ENCODE peak calls at places on chromosome 17, in nine cellular contexts. N is CD8-positive, alpha-beta T cell; W is WERI-Rb-1; H is CD8-positive, alpha-beta memory T cell; P is K562; R is SJSA1; G is A673; Q is astrocyte of the spinal cord; S is left ventricle myocardium inferior. T is an unnamed sample.

GRCh38 chr17:55413825-55414489 is 7.7 kb downstream of the MMD start:
- DNase-seq in N (peak; percentile 3), W (no peak), H (peak; percentile 6), P (no peak), R (no peak), G (no peak), Q (no peak), S (no peak), T (no peak)

GRCh38 chr17:7818746-7819645 is 15.0 kb upstream of the KDM6B start:
- DNase-seq in N (no peak), W (no peak), H (no peak), P (no peak), R (no peak), G (no peak), Q (no peak), S (no peak), T (no peak)

GRCh38 chr17:20223808-20224328 is 214.7 kb downstream of the SPECC1 start:
- DNase-seq in N (no peak), W (no peak), H (no peak), P (no peak), R (no peak), G (no peak), Q (peak; percentile 9), S (no peak), T (peak; percentile 71)

GRCh38 chr17:16908282-16908681 is 63.6 kb downstream of the TNFRSF13B start:
- DNase-seq in N (no peak), W (no peak), H (no peak), P (no peak), R (no peak), G (no peak), Q (no peak), S (no peak), T (no peak)

GRCh38 chr17:17712268-17712924 is 31.1 kb downstream of the RAI1 start:
- DNase-seq in N (no peak), W (no peak), H (no peak), P (no peak), R (peak; percentile 81), G (no peak), Q (peak; percentile 73), S (no peak), T (no peak)

GRCh38 chr17:48121921-48122650 is 14.5 kb downstream of the SNX11 start:
- DNase-seq in N (no peak), W (no peak), H (no peak), P (no peak), R (no peak), G (no peak), Q (no peak), S (no peak), T (no peak)

GRCh38 chr17:82267575-82268379 is 5.7 kb downstream of the CSNK1D start:
- DNase-seq in N (peak; percentile 33), W (no peak), H (no peak), P (peak; percentile 69), R (peak; percentile 96), G (no peak), Q (peak; percentile 95), S (peak; percentile 94), T (peak; percentile 87)

GRCh38 chr17:75588546-75589016 is 981 bp downstream of the MYO15B start:
- DNase-seq in N (peak; percentile 14), W (no peak), H (no peak), P (no peak), R (no peak), G (no peak), Q (no peak), S (no peak), T (no peak)

GRCh38 chr17:9703781-9704082 is 58.4 kb downstream of the USP43 start:
- DNase-seq in N (no peak), W (no peak), H (no peak), P (no peak), R (no peak), G (no peak), Q (no peak), S (no peak), T (no peak)

GRCh38 chr17:67071595-67071994 is 27.2 kb downstream of the CACNG1 start:
- DNase-seq in N (no peak), W (no peak), H (no peak), P (no peak), R (no peak), G (no peak), Q (no peak), S (no peak), T (no peak)

GRCh38 chr17:2055494-2056220 is 754 bp downstream of the HIC1 start:
- DNase-seq in N (no peak), W (no peak), H (peak; percentile 31), P (no peak), R (no peak), G (no peak), Q (peak; percentile 47), S (no peak), T (no peak)

GRCh38 chr17:21295036-21295952 is 10.8 kb downstream of the MAP2K3 start:
- DNase-seq in N (no peak), W (no peak), H (no peak), P (peak; percentile 15), R (no peak), G (no peak), Q (peak; percentile 55), S (peak; percentile 80), T (no peak)

GRCh38 chr17:66545918-66546317 is 243.5 kb downstream of the PRKCA start:
- DNase-seq in N (no peak), W (no peak), H (no peak), P (no peak), R (no peak), G (no peak), Q (no peak), S (no peak), T (no peak)

GRCh38 chr17:538096-538973 is 176.3 kb downstream of the VPS53 start:
- DNase-seq in N (no peak), W (no peak), H (no peak), P (no peak), R (no peak), G (no peak), Q (peak; percentile 34), S (no peak), T (no peak)

GRCh38 chr17:67959510-67959909 is 36.8 kb downstream of the C17orf58 start:
- DNase-seq in N (no peak), W (no peak), H (no peak), P (no peak), R (no peak), G (no peak), Q (no peak), S (no peak), T (no peak)

GRCh38 chr17:50535407-50535806 is 2.9 kb downstream of the EPN3 start:
- DNase-seq in N (no peak), W (no peak), H (no peak), P (no peak), R (no peak), G (no peak), Q (no peak), S (no peak), T (no peak)
- H3K4me3 ChIP-seq in N (no peak overlapping the region), W (no peak overlapping the region), H (no peak overlapping the region), P (no peak overlapping the region), R (no peak overlapping the region), G (no peak overlapping the region), Q (no peak overlapping the region), S (peak overlapping the region; percentile 71), T (no peak overlapping the region)

GRCh38 chr17:42348104-42348503 is 40.1 kb downstream of the STAT3 start:
- DNase-seq in N (no peak), W (no peak), H (no peak), P (no peak), R (no peak), G (no peak), Q (no peak), S (no peak), T (no peak)

GRCh38 chr17:42347198-42347597 is 41.0 kb downstream of the STAT3 start:
- DNase-seq in N (no peak), W (no peak), H (no peak), P (no peak), R (no peak), G (no peak), Q (peak; percentile 90), S (no peak), T (no peak)

GRCh38 chr17:42345396-42346078 is 42.7 kb downstream of the STAT3 start:
- DNase-seq in N (no peak), W (no peak), H (no peak), P (no peak), R (no peak), G (no peak), Q (no peak), S (no peak), T (no peak)

GRCh38 chr17:42347606-42348005 is 40.6 kb downstream of the STAT3 start:
- DNase-seq in N (no peak), W (no peak), H (no peak), P (no peak), R (no peak), G (no peak), Q (peak; percentile 13), S (no peak), T (no peak)

GRCh38 chr17:42346473-42346872 is 41.8 kb downstream of the STAT3 start:
- DNase-seq in N (no peak), W (no peak), H (no peak), P (no peak), R (no peak), G (no peak), Q (no peak), S (no peak), T (no peak)
- H3K4me3 ChIP-seq in N (no peak overlapping the region), W (no peak overlapping the region), H (no peak overlapping the region), P (no peak overlapping the region), R (no peak overlapping the region), G (no peak overlapping the region), Q (no peak overlapping the region), S (no peak overlapping the region), T (no peak overlapping the region)

DNA sequence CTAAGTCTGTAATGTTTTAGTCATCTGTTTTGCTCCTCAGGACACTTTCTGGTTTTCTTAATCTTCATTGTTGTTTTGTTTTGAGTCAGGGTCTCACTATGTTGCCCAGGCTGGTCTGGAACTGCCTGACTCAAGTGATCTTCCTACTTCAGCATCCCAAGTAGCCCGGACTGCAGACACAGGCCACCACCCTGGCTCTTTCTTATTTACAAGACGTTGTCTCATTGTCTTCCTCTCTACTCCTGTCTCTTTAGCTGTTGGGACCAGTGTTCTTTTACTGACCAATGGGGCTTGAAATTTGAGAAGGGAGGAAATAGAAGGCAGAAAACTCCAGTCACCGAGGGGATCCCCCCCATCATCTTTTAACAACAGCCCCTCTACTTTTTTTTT is 1.2 kb downstream of the SCPEP1 start:
- DNase-seq in N (no peak), W (no peak), H (no peak), P (no peak), R (no peak), G (no peak), Q (no peak), S (no peak), T (peak; percentile 8)
- H3K4me3 ChIP-seq in N (no peak overlapping the region), W (no peak overlapping the region), H (no peak overlapping the region), P (no peak overlapping the region), R (no peak overlapping the region), G (no peak overlapping the region), Q (peak overlapping the region; percentile 69), S (peak overlapping the region; percentile 81), T (no peak overlapping the region)

DNA sequence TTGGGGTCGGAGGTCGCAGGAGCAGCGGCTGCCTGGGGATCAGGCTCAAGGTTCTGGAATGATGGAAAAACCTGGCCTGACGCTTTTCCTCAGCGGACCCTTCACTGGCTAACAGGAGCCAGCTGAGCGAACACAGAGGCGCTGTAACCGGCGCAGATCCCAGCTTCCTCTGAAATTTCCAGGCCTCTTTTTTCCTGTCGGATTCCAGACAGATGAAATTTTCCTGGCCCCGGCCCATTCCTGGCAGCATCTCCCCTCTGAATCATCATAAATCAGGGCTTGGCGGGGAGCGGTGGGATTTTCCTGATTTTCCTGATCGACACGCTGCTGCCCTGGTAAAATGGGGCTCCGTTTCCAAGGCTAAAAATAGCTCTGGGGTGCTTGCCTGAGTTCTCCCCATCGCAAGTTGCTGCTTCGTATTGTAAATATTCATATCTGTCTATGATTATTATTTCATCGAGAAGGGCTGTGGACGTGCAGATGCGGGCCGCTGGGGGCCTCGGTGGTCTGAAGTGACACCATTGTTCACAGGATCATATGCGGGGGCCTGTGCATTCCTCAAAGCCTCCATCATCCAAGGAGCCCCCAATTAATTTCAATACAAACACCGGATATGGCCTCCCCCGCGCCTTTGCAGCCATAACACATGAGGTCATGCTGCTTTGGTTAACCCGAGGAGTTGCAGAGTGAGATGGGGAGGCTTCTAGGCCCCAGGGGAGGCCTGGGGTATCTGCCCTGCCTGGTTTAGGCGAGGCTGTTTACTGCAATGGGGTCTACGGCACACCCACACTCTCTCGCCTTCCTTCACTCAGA is 45.8 kb upstream of the ETV4 start:
- DNase-seq in N (no peak), W (no peak), H (no peak), P (no peak), R (peak; percentile 94), G (peak; percentile 24), Q (peak; percentile 62), S (peak; percentile 86), T (peak; percentile 91)
- H3K4me3 ChIP-seq in N (no peak overlapping the region), W (no peak overlapping the region), H (no peak overlapping the region), P (no peak overlapping the region), R (no peak overlapping the region), G (no peak overlapping the region), Q (no peak overlapping the region), S (peak overlapping the region; percentile 36), T (peak overlapping the region; percentile 36)

T was measured in SJCRH30.